ENCODE peak calls at places on chromosomes 6 and 20, in five cellular contexts. S is PC-3, Z is HFFc6, O is ovary, P is heart left ventricle. Y is an unnamed sample.

GRCh38 chr6:153104220-153104619 is 26.9 kb downstream of the RGS17 start:
- DNase-seq in Z (no peak), P (no peak), S (no peak), O (no peak), Y (no peak)

GRCh38 chr6:144613859-144614258 is 328.7 kb downstream of the UTRN start:
- DNase-seq in O (no peak), Z (no peak), S (peak; percentile 67), P (no peak), Y (no peak)

GRCh38 chr20:64192406-64192805 is 28.2 kb downstream of the MYT1 start:
- DNase-seq in P (no peak), S (no peak), Z (no peak), O (no peak), Y (no peak)

GRCh38 chr6:139597781-139598368 is 223.4 kb upstream of the CITED2 start:
- DNase-seq in P (no peak), O (peak; percentile 84), Z (peak; percentile 97), S (peak; percentile 39), Y (peak; percentile 11)

GRCh38 chr6:44593539-44593944 is 206.0 kb downstream of the CDC5L start:
- DNase-seq in S (peak; percentile 74), O (no peak), P (no peak), Z (peak; percentile 21), Y (peak; percentile 68)

GRCh38 chr20:63664861-63665594 is 6.9 kb downstream of the RTEL1 start:
- DNase-seq in Z (no peak), P (no peak), O (peak; percentile 26), S (no peak), Y (no peak)

GRCh38 chr6:153208706-153209105 is 77.6 kb upstream of the RGS17 start:
- DNase-seq in Z (no peak), S (no peak), P (no peak), O (no peak), Y (no peak)

GRCh38 chr6:19301980-19302379 is 535.2 kb upstream of the ID4 start:
- DNase-seq in O (no peak), Z (peak; percentile 1), S (peak; percentile 81), P (no peak), Y (no peak)

GRCh38 chr6:105373481-105373880 is 29.4 kb downstream of the PREP start:
- DNase-seq in S (no peak), Z (no peak), O (no peak), P (no peak), Y (no peak)

GRCh38 chr20:58753267-58753928 is 60.8 kb downstream of the NPEPL1 start:
- DNase-seq in Z (no peak), P (no peak), O (no peak), S (no peak), Y (no peak)

GRCh38 chr6:139979021-139979721 is 604.7 kb upstream of the CITED2 start:
- DNase-seq in O (no peak), Z (no peak), S (no peak), P (no peak), Y (no peak)

GRCh38 chr6:159390384-159390783 is 221.2 kb downstream of the FNDC1 start:
- DNase-seq in S (no peak), P (no peak), Z (no peak), O (no peak), Y (no peak)

GRCh38 chr20:47262365-47263013 is 94.0 kb downstream of the ZMYND8 start:
- DNase-seq in Z (no peak), P (no peak), S (no peak), O (no peak), Y (no peak)

GRCh38 chr20:62735331-62735821 is 26.7 kb downstream of the NTSR1 start:
- DNase-seq in Z (peak; percentile 11), S (no peak), P (no peak), O (no peak), Y (no peak)

GRCh38 chr6:71287038-71287437 is 1.6 kb upstream of the OGFRL1 start:
- DNase-seq in O (no peak), Z (no peak), S (no peak), P (no peak), Y (no peak)

GRCh38 chr20:46627251-46627650 is 24.0 kb downstream of the SLC13A3 start:
- DNase-seq in O (no peak), S (no peak), P (no peak), Z (no peak), Y (no peak)

GRCh38 chr6:146770275-146770964 is 171.6 kb downstream of the ADGB start:
- DNase-seq in O (no peak), S (no peak), Z (no peak), P (no peak), Y (no peak)

GRCh38 chr20:32575227-32575581 is 9.9 kb downstream of the NOL4L start:
- DNase-seq in S (no peak), P (no peak), Z (no peak), O (no peak), Y (no peak)

GRCh38 chr6:45541934-45542333 is 164.2 kb upstream of the SUPT3H start:
- DNase-seq in O (no peak), P (no peak), Z (no peak), S (no peak), Y (no peak)

GRCh38 chr6:167079853-167080297 is 43.0 kb upstream of the CCR6 start:
- DNase-seq in Z (no peak), O (no peak), P (no peak), S (no peak), Y (no peak)

GRCh38 chr6:148577687-148578488 is 168.9 kb upstream of the UST start:
- DNase-seq in O (peak; percentile 76), S (peak; percentile 80), Z (peak; percentile 75), P (peak; percentile 84), Y (peak; percentile 66)

GRCh38 chr6:27879795-27880194 is 32.4 kb downstream of the OR2B2 start:
- DNase-seq in O (no peak), P (no peak), Z (no peak), S (no peak), Y (no peak)

GRCh38 chr20:14729390-14729789 is 392.0 kb upstream of the FLRT3 start:
- DNase-seq in Z (no peak), P (no peak), O (no peak), S (no peak), Y (no peak)

GRCh38 chr6:106116125-106116524 is 30.0 kb downstream of the PRDM1 start:
- DNase-seq in S (peak; percentile 62), Z (no peak), P (no peak), O (no peak), Y (no peak)

GRCh38 chr6:39920147-39920546 is 14.1 kb downstream of the MOCS1 start:
- DNase-seq in Z (no peak), O (no peak), S (no peak), P (no peak), Y (no peak)

GRCh38 chr20:52945862-52946522 is 26.2 kb upstream of the TSHZ2 start:
- DNase-seq in S (peak; percentile 64), Z (no peak), P (no peak), O (no peak), Y (no peak)

GRCh38 chr20:8829232-8829631 is 239.7 kb upstream of the PLCB4 start:
- DNase-seq in P (no peak), Z (no peak), O (no peak), S (peak; percentile 13), Y (no peak)
- TF ChIP-seq CTCF in P (no peak), Z (peak; percentile 67), O (no peak), S (peak; percentile 55), Y (no peak)

GRCh38 chr20:48630342-48631075 is 197.3 kb downstream of the PREX1 start:
- DNase-seq in Z (no peak), S (no peak), O (no peak), P (no peak), Y (no peak)
- TF ChIP-seq CTCF in Z (no peak), S (no peak), O (no peak), P (no peak), Y (no peak)

GRCh38 chr6:157325069-157325805 is 1.9 kb upstream of the TMEM242 start:
- DNase-seq in P (no peak), O (no peak), Z (peak; percentile 37), S (no peak), Y (no peak)

GRCh38 chr6:157323114-157323923 is at the start of gene TMEM242:
- DNase-seq in S (peak; percentile 91), P (peak; percentile 96), Z (peak; percentile 90), O (peak; percentile 89), Y (peak; percentile 90)

GRCh38 chr6:157322792-157323113 is 566 bp downstream of the TMEM242 start:
- DNase-seq in S (no peak), P (no peak), Z (no peak), O (no peak), Y (no peak)

GRCh38 chr6:157326979-157327378 is 3.7 kb upstream of the TMEM242 start:
- DNase-seq in Z (no peak), S (no peak), P (no peak), O (no peak), Y (no peak)

GRCh38 chr6:157323924-157324276 is 581 bp upstream of the TMEM242 start:
- DNase-seq in Z (peak; percentile 84), S (peak; percentile 73), O (peak; percentile 83), P (peak; percentile 83), Y (peak; percentile 63)
- TF ChIP-seq CTCF in Z (no peak), S (no peak), O (no peak), P (no peak), Y (no peak)

DNA sequence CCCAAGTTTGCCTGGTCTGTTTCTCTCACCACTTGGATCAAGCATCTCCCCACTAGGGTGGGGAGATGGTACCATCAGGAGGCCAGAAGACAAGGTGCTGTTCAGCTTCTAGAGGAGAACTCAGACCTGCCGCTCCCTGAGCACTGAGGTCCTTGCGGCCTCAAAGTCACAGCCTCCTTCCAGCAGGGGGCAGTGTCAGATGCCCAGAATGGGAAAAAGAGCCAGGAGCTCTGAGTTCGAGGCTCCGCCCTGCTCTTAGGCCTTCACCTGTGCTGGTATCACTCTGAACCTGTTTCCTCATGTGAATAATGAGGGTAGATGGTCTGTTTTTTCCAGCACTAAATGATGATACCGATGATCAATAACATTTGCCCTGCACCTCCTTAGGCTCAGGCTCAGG is 68.7 kb downstream of the TOX2 start:
- DNase-seq in O (no peak), Z (no peak), P (no peak), S (peak; percentile 19), Y (peak; percentile 35)
- TF ChIP-seq CTCF in O (no peak), Z (peak; percentile 76), P (no peak), S (peak; percentile 75), Y (peak; percentile 37)

GRCh38 chr20:25623736-25624499 is at the start of gene NANP:
- DNase-seq in Z (peak; percentile 97), O (peak; percentile 97), P (peak; percentile 97), S (peak; percentile 99), Y (peak; percentile 77)
- TF ChIP-seq CTCF in Z (no peak), O (no peak), P (no peak), S (no peak), Y (no peak)

GRCh38 chr6:33534702-33535101 is 45.4 kb downstream of the BAK1 start:
- DNase-seq in P (no peak), S (no peak), O (no peak), Z (no peak), Y (no peak)
- TF ChIP-seq CTCF in P (no peak), S (no peak), O (no peak), Z (no peak), Y (no peak)

Y was measured in Calu3.